ENCODE peak calls at places on chromosomes 4 and X, in nine cellular contexts. M is choroid plexus epithelial cell, W is heart right ventricle, J is AG10803, S is transverse colon, U is right atrium auricular region, P is cardiac fibroblast, Q is tibial artery, B is AG09309. E is an unnamed sample.

GRCh38 chrX:22278375-22278774 is 5.7 kb downstream of the CBLL2 start:
- DNase-seq in S (no peak), B (no peak), U (no peak), J (no peak), W (no peak), M (peak; percentile 9), P (peak; percentile 5), Q (no peak), E (no peak)

GRCh38 chr4:106222548-106222947 is 93.5 kb downstream of the TBCK start:
- DNase-seq in S (no peak), B (no peak), U (no peak), M (no peak), P (no peak), Q (no peak), J (no peak), W (no peak), E (no peak)

GRCh38 chrX:154476821-154477220 is 2.3 kb downstream of the LAGE3 start:
- DNase-seq in J (no peak), W (no peak), B (no peak), M (no peak), P (no peak), U (no peak), Q (no peak), S (no peak), E (no peak)

GRCh38 chrX:28854637-28855036 is 267.4 kb downstream of the IL1RAPL1 start:
- DNase-seq in J (no peak), M (peak; percentile 7), Q (no peak), P (peak; percentile 1), U (no peak), S (no peak), B (no peak), W (no peak), E (no peak)

GRCh38 chrX:21708116-21708515 is 49.8 kb downstream of the SMPX start:
- DNase-seq in J (no peak), Q (no peak), S (no peak), P (no peak), B (no peak), W (no peak), U (no peak), M (peak; percentile 29), E (no peak)

GRCh38 chrX:66176134-66176533 is 12.1 kb downstream of the HEPH start:
- DNase-seq in P (no peak), U (no peak), M (no peak), W (no peak), Q (no peak), S (no peak), J (no peak), B (no peak), E (no peak)

GRCh38 chr4:61520688-61521160 is 320.6 kb downstream of the ADGRL3 start:
- DNase-seq in B (no peak), J (no peak), S (no peak), Q (no peak), W (no peak), P (peak; percentile 76), M (peak; percentile 64), U (no peak), E (no peak)

GRCh38 chr4:23904639-23905061 is 14.8 kb upstream of the PPARGC1A start:
- DNase-seq in J (no peak), M (no peak), Q (no peak), B (no peak), P (no peak), W (no peak), U (no peak), S (no peak), E (no peak)

GRCh38 chr4:180598281-180598680 is 1644.9 kb upstream of the TENM3 start:
- DNase-seq in W (no peak), S (no peak), M (no peak), U (no peak), B (no peak), J (no peak), P (no peak), Q (no peak), E (no peak)

GRCh38 chr4:109294006-109294405 is 8.5 kb downstream of the COL25A1 start:
- DNase-seq in P (peak; percentile 19), U (no peak), B (no peak), Q (no peak), M (peak; percentile 35), W (no peak), S (no peak), J (no peak), E (peak; percentile 29)

GRCh38 chr4:17630228-17630627 is 15.8 kb downstream of the MED28 start:
- DNase-seq in B (no peak), M (no peak), J (no peak), P (no peak), U (no peak), S (no peak), W (no peak), Q (no peak), E (no peak)

GRCh38 chr4:105990933-105991332 is 95.7 kb downstream of the NPNT start:
- DNase-seq in J (peak; percentile 76), M (peak; percentile 84), B (peak; percentile 31), W (peak; percentile 89), P (peak; percentile 74), Q (peak; percentile 88), U (peak; percentile 60), S (peak; percentile 41), E (no peak)

GRCh38 chr4:76212851-76213414 is 691 bp downstream of the SCARB2 start:
- DNase-seq in U (no peak), M (peak; percentile 64), J (peak; percentile 9), B (no peak), S (peak; percentile 52), Q (no peak), W (no peak), P (peak; percentile 56), E (no peak)

DNA sequence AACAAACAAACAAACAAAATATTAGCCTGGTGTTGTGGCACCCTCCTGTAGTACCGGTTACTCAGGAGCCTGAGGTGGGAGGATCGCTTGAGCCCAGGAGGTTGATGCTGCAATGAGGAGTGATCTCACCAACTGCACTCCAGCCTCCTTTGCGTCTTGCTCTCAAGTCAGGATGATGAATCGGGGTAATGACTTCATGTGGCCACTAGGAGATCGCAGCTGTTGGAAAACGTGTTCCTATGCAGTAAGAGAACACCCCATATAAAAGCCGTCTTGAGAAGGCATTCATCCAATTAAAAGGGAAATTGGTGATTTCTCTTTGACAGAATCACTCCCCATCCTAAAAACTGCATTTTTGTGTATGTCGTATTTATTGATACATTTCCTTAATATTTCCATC is 6.9 kb downstream of the CCNB3 start:
- DNase-seq in Q (no peak), P (peak; percentile 50), U (no peak), J (peak; percentile 5), W (no peak), S (no peak), M (peak; percentile 47), B (no peak), E (no peak)
- TF ChIP-seq CTCF in Q (no peak), P (peak; percentile 38), U (no peak), J (peak; percentile 31), W (no peak), S (no peak), M (peak; percentile 46), B (peak; percentile 38), E (peak; percentile 51)

GRCh38 chr4:138891610-138892009 is 124.0 kb upstream of the NOCT start:
- DNase-seq in Q (no peak), M (no peak), W (no peak), U (no peak), S (no peak), P (no peak), B (no peak), J (peak; percentile 11), E (no peak)
- H3K4me3 ChIP-seq in Q (no peak overlapping the region), M (peak overlapping the region; percentile 7), W (no peak overlapping the region), U (no peak overlapping the region), S (no peak overlapping the region), P (no peak overlapping the region), B (no peak overlapping the region), J (no peak overlapping the region), E (no peak overlapping the region)

DNA sequence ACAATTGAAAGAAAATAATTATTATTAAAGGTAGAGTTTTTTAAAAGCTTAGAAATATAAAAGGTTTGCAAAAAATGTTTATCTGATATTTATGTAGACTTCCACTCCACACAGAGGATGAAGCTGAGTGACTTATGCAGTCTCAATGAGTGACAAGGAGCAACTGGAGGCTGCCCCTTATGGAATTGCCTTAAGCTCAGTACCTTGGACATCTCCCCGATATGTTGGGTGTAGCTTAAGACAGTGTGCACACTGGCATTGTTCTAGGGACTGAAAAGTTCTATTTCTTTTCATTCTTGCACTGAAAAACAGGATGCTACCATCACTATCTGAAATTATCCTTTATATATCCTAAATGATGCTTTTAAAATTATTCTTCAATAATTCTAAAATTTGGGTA is 292.1 kb downstream of the PRDM5 start:
- DNase-seq in Q (no peak), B (no peak), M (peak; percentile 12), W (no peak), P (peak; percentile 5), U (no peak), J (no peak), S (no peak), E (no peak)
- TF ChIP-seq CTCF in Q (no peak), B (no peak), M (no peak), W (no peak), P (no peak), U (no peak), J (no peak), S (no peak), E (no peak)

DNA sequence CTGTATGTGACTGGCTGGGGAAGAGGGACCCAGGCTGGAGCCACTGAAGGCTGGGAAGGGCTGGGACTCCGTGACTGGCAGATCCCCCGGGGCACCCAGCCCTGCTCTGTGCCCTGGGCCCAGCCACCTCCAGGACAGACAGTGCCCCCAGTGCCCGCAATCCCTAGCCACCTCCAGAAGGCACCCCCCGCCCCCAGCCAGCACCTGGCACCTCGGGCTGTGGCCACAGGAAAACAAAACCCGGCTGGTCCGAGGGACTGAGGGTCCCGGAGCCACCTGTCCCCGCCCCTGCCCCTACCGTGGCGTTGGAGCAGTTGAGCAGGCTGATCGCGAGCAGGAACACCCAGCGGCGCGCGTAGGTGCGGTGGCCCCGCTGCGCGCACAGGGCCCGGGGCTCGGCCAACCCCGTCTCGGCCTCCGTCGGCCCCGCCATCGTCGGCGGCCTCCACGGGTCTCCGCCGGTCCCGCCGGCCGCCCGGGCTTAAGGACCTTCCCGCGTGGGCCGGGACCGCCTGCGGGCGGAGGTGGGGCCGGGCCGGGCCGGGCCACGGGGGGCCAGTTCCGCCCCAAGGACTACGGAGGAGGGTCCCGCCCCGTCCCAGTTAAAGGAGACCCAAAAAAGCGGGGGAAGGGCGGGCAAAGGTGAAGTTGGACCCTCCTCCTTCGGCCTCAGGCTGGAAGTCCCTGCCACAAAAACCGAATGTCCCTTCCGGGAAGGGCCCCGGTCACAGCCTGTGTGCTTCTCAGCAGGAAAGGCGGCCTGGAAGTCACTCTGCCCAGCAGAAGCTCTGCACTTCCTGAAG is at the start of gene SLC49A3:
- DNase-seq in S (peak; percentile 43), B (no peak), M (no peak), J (peak; percentile 25), U (no peak), P (no peak), Q (no peak), W (peak; percentile 47), E (no peak)
- H3K4me3 ChIP-seq in S (peak within 1 kb of the TSS; percentile 47), B (peak within 1 kb of the TSS; percentile 40), M (peak within 1 kb of the TSS; percentile 56), J (peak within 1 kb of the TSS; percentile 61), U (peak within 1 kb of the TSS; percentile 58), P (peak within 1 kb of the TSS; percentile 47), Q (peak within 1 kb of the TSS; percentile 54), W (peak within 1 kb of the TSS; percentile 67), E (peak within 1 kb of the TSS; percentile 28)

GRCh38 chr4:164949448-164950118 is 27.9 kb downstream of the TRIM61 start:
- DNase-seq in U (no peak), S (no peak), Q (no peak), J (peak; percentile 18), M (no peak), W (no peak), P (no peak), B (no peak), E (no peak)
- TF ChIP-seq CTCF in U (no peak), S (no peak), Q (no peak), J (peak; percentile 16), M (peak; percentile 36), W (no peak), P (no peak), B (no peak), E (peak; percentile 57)

E was measured in GM12864.